ENCODE peak calls at places on chromosomes 5 and 9, in five cellular contexts. R is left ventricle myocardium inferior, N is spleen, B is tibial artery, X is endodermal cell. S is an unnamed sample. For H3K4me1 and H3K36me3, the result is how much of the 10 kb centered on the place peaks cover.

GRCh38 chr9:83633676-83634075 is 10.7 kb downstream of the IDNK start:
- DNase-seq in N (no peak), R (no peak), X (no peak), B (no peak), S (no peak)

GRCh38 chr9:93132287-93132927 is 1.6 kb downstream of the NINJ1 start:
- DNase-seq in B (peak), R (peak), N (peak), X (peak), S (peak)

GRCh38 chr9:86079421-86080111 is 19.8 kb downstream of the GOLM1 start:
- DNase-seq in R (no peak), B (no peak), X (no peak), N (no peak), S (no peak)

GRCh38 chr5:38191693-38192092 is 66.7 kb upstream of the EGFLAM start:
- DNase-seq in X (no peak), R (no peak), B (no peak), N (no peak), S (no peak)

GRCh38 chr9:131668439-131669233 is 71.2 kb downstream of the RAPGEF1 start:
- DNase-seq in R (no peak), N (peak), X (peak), B (no peak), S (peak)

GRCh38 chr9:83196946-83197345 is 134.0 kb upstream of the RASEF start:
- DNase-seq in N (no peak), R (no peak), X (no peak), B (no peak), S (no peak)

GRCh38 chr9:14314424-14314928 is 535 bp upstream of the NFIB start:
- DNase-seq in B (peak), R (peak), X (peak), N (no peak), S (peak)

GRCh38 chr5:155954739-155955445 is 372.1 kb upstream of the SGCD start:
- DNase-seq in N (no peak), X (no peak), R (no peak), B (no peak), S (no peak)

GRCh38 chr9:105978822-105979221 is 284.5 kb downstream of the TMEM38B start:
- DNase-seq in X (no peak), B (no peak), R (no peak), N (no peak), S (no peak)

GRCh38 chr9:89418112-89418872 is 79.6 kb downstream of the SEMA4D start:
- DNase-seq in X (no peak), B (no peak), N (peak), R (no peak), S (no peak)
- H3K4me1 ChIP-seq in X (under half), B (under half), N (half or more), R (under half), S (under half)

GRCh38 chr5:176541338-176542134 is 4.3 kb upstream of the RNF44 start:
- DNase-seq in X (peak), B (no peak), R (peak), N (peak), S (peak)
- H3K4me3 ChIP-seq in X (peak), B (no peak), R (peak), N (no peak), S (no peak)

DNA sequence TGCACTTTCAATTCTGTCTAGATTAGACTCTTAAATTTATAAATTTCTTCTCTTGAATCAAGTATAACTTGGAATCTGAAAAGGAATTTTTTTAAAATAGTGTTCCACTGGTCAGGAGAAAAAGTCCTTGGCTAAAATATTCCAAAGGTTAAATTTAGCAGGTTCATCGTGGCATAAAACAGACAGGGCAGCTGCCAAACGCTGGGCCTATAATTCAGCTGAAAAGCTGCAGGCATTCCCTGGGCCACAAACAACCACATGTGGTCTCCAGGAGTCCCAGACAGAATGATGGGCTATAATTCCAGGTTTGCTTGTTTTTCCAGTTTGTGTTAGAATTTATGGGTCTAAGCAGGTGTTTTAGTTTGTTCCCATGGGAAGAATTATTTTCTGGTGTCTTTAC is 71.1 kb upstream of the RETREG1 start:
- DNase-seq in N (no peak), X (no peak), R (no peak), B (no peak), S (no peak)
- H3K36me3 ChIP-seq in N (under half), X (half or more), R (under half), B (under half), S (under half)

GRCh38 chr5:157241483-157241882 is 24.4 kb upstream of the CYFIP2 start:
- DNase-seq in B (no peak), X (no peak), N (no peak), R (no peak), S (peak)

GRCh38 chr5:157247267-157247666 is 18.7 kb upstream of the CYFIP2 start:
- DNase-seq in B (no peak), R (no peak), X (no peak), N (no peak), S (no peak)

GRCh38 chr5:157248771-157249475 is 17.0 kb upstream of the CYFIP2 start:
- DNase-seq in R (no peak), B (no peak), X (no peak), N (no peak), S (no peak)

DNA sequence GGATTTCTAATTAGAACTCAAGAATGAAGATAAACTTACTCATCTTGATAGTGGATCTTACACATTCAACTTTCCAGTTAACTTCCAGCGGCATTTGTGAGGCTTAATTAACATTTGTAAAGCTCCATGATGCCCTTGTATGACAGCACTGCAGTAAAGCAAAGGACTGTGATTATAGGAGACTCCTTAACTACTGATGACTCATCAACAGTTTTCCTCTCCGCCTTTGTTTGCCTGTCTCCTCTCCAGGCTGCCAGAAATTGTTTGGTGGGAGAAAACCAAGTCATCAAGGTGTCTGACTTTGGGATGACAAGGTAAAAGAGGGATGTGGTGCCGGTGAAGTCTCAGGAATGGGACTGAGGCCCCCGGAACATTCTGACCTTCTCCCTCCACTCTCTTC is 20.4 kb upstream of the CYFIP2 start:
- DNase-seq in R (no peak), N (no peak), B (no peak), X (peak), S (peak)
- H3K4me1 ChIP-seq in R (under half), N (under half), B (under half), X (under half), S (under half)

DNA sequence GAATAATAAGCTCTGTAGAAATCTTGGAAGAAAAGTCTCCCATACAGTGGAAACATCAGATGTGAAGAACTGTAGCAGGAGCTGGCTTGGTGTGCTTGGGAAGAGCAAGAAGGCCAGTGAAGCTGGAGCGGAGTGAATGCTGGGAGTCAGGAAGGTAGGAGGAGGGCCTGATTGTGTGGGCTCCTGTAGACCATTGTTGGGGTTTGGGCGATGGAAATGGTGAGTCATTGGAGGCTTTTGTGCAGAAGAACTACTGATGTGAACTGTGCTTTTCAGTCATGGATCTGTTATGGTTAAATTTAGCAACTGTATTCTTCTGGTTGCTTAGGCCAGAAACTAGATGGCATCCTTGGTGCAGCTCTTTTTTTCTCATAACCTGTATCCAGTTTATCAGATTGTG is 2.3 kb downstream of the ICE1 start:
- DNase-seq in X (no peak), B (no peak), N (no peak), R (no peak), S (no peak)
- H3K4me3 ChIP-seq in X (peak), B (no peak), N (no peak), R (no peak), S (peak)

GRCh38 chr9:69485466-69485865 is 160.5 kb downstream of the ENTREP1 start:
- DNase-seq in B (no peak), R (no peak), X (no peak), N (no peak), S (no peak)

GRCh38 chr9:69486498-69486897 is 161.5 kb downstream of the ENTREP1 start:
- DNase-seq in X (peak), N (peak), B (no peak), R (no peak), S (no peak)

DNA sequence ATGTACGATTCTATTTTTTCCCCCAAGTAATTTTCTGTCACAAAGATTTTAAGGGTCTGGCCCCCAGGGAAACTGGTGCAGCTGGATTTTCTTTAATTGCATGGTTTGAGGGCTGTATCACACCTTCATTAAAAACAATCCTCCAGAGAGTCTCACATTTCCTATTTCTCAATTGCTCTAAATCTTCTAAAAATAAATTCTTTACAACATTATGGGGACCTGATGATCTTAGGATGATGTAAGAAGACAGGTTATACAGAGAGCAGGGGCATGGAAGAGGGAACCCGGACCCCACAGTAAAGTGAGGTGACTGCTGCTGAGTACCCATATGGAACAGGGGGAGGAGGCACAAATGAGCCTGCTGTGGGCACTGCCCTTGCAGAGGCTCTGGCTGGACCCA is 159.0 kb downstream of the ENTREP1 start:
- DNase-seq in N (no peak), B (no peak), X (no peak), R (no peak), S (no peak)
- H3K36me3 ChIP-seq in N (under half), B (under half), X (under half), R (under half), S (under half)

DNA sequence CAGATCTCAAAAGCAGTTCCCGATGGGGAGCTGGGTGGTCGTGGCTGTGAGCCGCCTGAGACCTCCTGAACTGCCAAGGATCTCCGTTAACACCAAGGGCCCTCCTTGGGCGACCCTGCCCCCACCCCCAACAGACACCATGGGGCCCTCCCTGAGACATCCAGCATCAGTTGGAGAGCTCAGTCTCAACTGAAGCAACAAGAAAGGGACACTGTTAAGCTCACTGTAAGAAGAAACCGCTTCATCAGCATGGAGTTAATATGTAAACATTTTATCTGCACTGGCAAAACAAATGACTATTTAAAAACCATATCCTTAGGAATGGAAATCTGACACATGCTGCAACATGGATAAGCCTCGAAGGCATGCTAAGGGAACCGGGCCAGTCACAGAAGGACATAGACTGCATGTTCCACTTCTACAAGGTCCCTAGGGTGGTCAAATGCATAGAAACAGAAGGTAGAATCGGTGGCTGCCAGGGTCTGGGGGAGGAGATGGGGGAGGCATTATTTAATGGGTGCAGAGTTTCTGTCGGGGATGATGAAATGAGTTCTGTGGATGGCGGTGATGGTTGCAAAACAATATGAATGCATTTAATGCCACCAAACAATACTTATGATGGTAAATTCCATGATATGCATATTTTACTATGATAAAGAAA is 47.4 kb downstream of the ROR2 start:
- DNase-seq in B (no peak), R (no peak), N (no peak), X (peak), S (no peak)
- H3K4me1 ChIP-seq in B (under half), R (under half), N (under half), X (half or more), S (under half)

DNA sequence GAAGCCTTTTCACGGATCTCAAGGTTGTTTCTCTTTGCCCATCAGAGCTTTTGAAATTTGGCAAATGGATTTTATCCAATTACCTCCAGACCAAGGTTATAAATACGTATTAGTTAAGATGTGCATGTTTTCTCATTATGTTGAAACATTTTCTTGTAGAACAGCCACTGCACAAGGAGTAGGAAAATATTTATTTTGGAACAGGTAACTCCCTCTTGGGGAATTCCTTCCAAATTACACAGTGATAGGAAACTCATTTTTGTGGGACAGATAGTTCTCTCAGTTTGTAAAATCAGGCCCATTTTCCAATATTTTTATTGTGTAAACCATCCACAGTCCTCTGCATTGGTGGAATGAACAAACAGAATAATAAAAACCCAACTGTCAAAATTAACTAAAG is 23.0 kb downstream of the TMEM232 start:
- DNase-seq in B (no peak), R (no peak), X (no peak), N (no peak), S (peak)
- H3K4me3 ChIP-seq in B (no peak), R (no peak), X (no peak), N (no peak), S (no peak)

GRCh38 chr5:55333811-55334210 is 26.0 kb downstream of the MTREX start:
- DNase-seq in N (no peak), B (no peak), R (no peak), X (no peak), S (no peak)
- H3K36me3 ChIP-seq in N (under half), B (under half), R (under half), X (half or more), S (under half)

S was measured in adipocyte.